ENCODE peak calls at places on chromosome 7, in five cellular contexts. One of them, this sample, is unnamed.

GRCh38 chr7:108486291-108486966 is 30.2 kb upstream of the NRCAM start:
- DNase-seq in mucosa of descending colon: no peak
- DNase-seq in SK-N-SH: no peak
- DNase-seq in foreskin fibroblast: peak; percentile 47
- DNase-seq in fibroblast of the aortic adventitia: peak; percentile 76
- DNase-seq in this sample: no peak

GRCh38 chr7:34061175-34061574 is 155.8 kb downstream of the BMPER start:
- DNase-seq in mucosa of descending colon: no peak
- DNase-seq in SK-N-SH: no peak
- DNase-seq in foreskin fibroblast: peak; percentile 85
- DNase-seq in fibroblast of the aortic adventitia: peak; percentile 97
- DNase-seq in this sample: no peak

GRCh38 chr7:154409703-154410311 is 357.6 kb downstream of the DPP6 start:
- DNase-seq in mucosa of descending colon: no peak
- DNase-seq in SK-N-SH: no peak
- DNase-seq in foreskin fibroblast: peak; percentile 7
- DNase-seq in fibroblast of the aortic adventitia: peak; percentile 1
- DNase-seq in this sample: no peak

GRCh38 chr7:155562106-155562505 is 15.7 kb upstream of the CNPY1 start:
- DNase-seq in mucosa of descending colon: no peak
- DNase-seq in SK-N-SH: no peak
- DNase-seq in foreskin fibroblast: no peak
- DNase-seq in fibroblast of the aortic adventitia: no peak
- DNase-seq in this sample: no peak

GRCh38 chr7:130879191-130879590 is 145.2 kb upstream of the KLF14 start:
- DNase-seq in mucosa of descending colon: no peak
- DNase-seq in SK-N-SH: no peak
- DNase-seq in foreskin fibroblast: peak; percentile 40
- DNase-seq in fibroblast of the aortic adventitia: no peak
- DNase-seq in this sample: no peak

GRCh38 chr7:69577221-69577620 is 21.1 kb upstream of the AUTS2 start:
- DNase-seq in mucosa of descending colon: no peak
- DNase-seq in SK-N-SH: no peak
- DNase-seq in foreskin fibroblast: peak; percentile 5
- DNase-seq in fibroblast of the aortic adventitia: peak; percentile 23
- DNase-seq in this sample: no peak

GRCh38 chr7:80324032-80324431 is 187.8 kb downstream of the GNAT3 start:
- DNase-seq in mucosa of descending colon: no peak
- DNase-seq in SK-N-SH: no peak
- DNase-seq in foreskin fibroblast: peak; percentile 39
- DNase-seq in fibroblast of the aortic adventitia: peak; percentile 46
- DNase-seq in this sample: peak; percentile 46

GRCh38 chr7:111012799-111013675 is 77.9 kb upstream of the LRRN3 start:
- DNase-seq in mucosa of descending colon: no peak
- DNase-seq in SK-N-SH: no peak
- DNase-seq in foreskin fibroblast: no peak
- DNase-seq in fibroblast of the aortic adventitia: no peak
- DNase-seq in this sample: no peak

GRCh38 chr7:135929249-135929648 is 47.9 kb downstream of the MTPN start:
- DNase-seq in mucosa of descending colon: no peak
- DNase-seq in SK-N-SH: no peak
- DNase-seq in foreskin fibroblast: no peak
- DNase-seq in fibroblast of the aortic adventitia: no peak
- DNase-seq in this sample: no peak

GRCh38 chr7:116610210-116610609 is 61.8 kb upstream of the MET start:
- DNase-seq in mucosa of descending colon: no peak
- DNase-seq in SK-N-SH: no peak
- DNase-seq in foreskin fibroblast: peak; percentile 59
- DNase-seq in fibroblast of the aortic adventitia: peak; percentile 87
- DNase-seq in this sample: no peak

GRCh38 chr7:2012044-2012900 is 220.5 kb downstream of the MAD1L1 start:
- DNase-seq in mucosa of descending colon: peak; percentile 34
- DNase-seq in SK-N-SH: no peak
- DNase-seq in foreskin fibroblast: no peak
- DNase-seq in fibroblast of the aortic adventitia: no peak
- DNase-seq in this sample: no peak

GRCh38 chr7:155369-156000 is 36.9 kb upstream of the FAM20C start:
- DNase-seq in mucosa of descending colon: no peak
- DNase-seq in SK-N-SH: no peak
- DNase-seq in foreskin fibroblast: peak; percentile 35
- DNase-seq in fibroblast of the aortic adventitia: no peak
- DNase-seq in this sample: no peak

GRCh38 chr7:47428052-47428779 is 153.7 kb downstream of the TNS3 start:
- DNase-seq in mucosa of descending colon: no peak
- DNase-seq in SK-N-SH: peak; percentile 70
- DNase-seq in foreskin fibroblast: no peak
- DNase-seq in fibroblast of the aortic adventitia: no peak
- DNase-seq in this sample: no peak

GRCh38 chr7:81632418-81632817 is 137.4 kb downstream of the HGF start:
- DNase-seq in mucosa of descending colon: no peak
- DNase-seq in SK-N-SH: no peak
- DNase-seq in foreskin fibroblast: no peak
- DNase-seq in fibroblast of the aortic adventitia: no peak
- DNase-seq in this sample: no peak

GRCh38 chr7:77940647-77941046 is 142.1 kb downstream of the PHTF2 start:
- DNase-seq in mucosa of descending colon: no peak
- DNase-seq in SK-N-SH: peak; percentile 67
- DNase-seq in foreskin fibroblast: peak; percentile 60
- DNase-seq in fibroblast of the aortic adventitia: peak; percentile 63
- DNase-seq in this sample: peak; percentile 7

GRCh38 chr7:45068236-45069023 is 20.3 kb downstream of the NACAD start:
- DNase-seq in mucosa of descending colon: peak; percentile 57
- DNase-seq in SK-N-SH: no peak
- DNase-seq in foreskin fibroblast: no peak
- DNase-seq in fibroblast of the aortic adventitia: no peak
- DNase-seq in this sample: no peak

GRCh38 chr7:112495820-112496462 is 15.2 kb downstream of the LSMEM1 start:
- DNase-seq in mucosa of descending colon: no peak
- DNase-seq in SK-N-SH: peak; percentile 57
- DNase-seq in foreskin fibroblast: peak; percentile 82
- DNase-seq in fibroblast of the aortic adventitia: peak; percentile 80
- DNase-seq in this sample: peak; percentile 63

GRCh38 chr7:22346383-22347107 is 10.4 kb downstream of the RAPGEF5 start:
- DNase-seq in mucosa of descending colon: no peak
- DNase-seq in SK-N-SH: no peak
- DNase-seq in foreskin fibroblast: no peak
- DNase-seq in fibroblast of the aortic adventitia: no peak
- DNase-seq in this sample: peak; percentile 51

GRCh38 chr7:21568762-21569161 is 25.9 kb downstream of the DNAH11 start:
- DNase-seq in mucosa of descending colon: no peak
- DNase-seq in SK-N-SH: peak; percentile 5
- DNase-seq in foreskin fibroblast: no peak
- DNase-seq in fibroblast of the aortic adventitia: no peak
- DNase-seq in this sample: peak; percentile 24

GRCh38 chr7:41996381-41997035 is 240.5 kb downstream of the GLI3 start:
- DNase-seq in mucosa of descending colon: no peak
- DNase-seq in SK-N-SH: no peak
- DNase-seq in foreskin fibroblast: peak; percentile 84
- DNase-seq in fibroblast of the aortic adventitia: peak; percentile 79
- DNase-seq in this sample: no peak

GRCh38 chr7:108291791-108292440 is 161.8 kb upstream of the LAMB4 start:
- DNase-seq in mucosa of descending colon: no peak
- DNase-seq in SK-N-SH: no peak
- DNase-seq in foreskin fibroblast: peak; percentile 31
- DNase-seq in fibroblast of the aortic adventitia: peak; percentile 75
- DNase-seq in this sample: no peak

GRCh38 chr7:158904599-158904998 is 48.2 kb downstream of the DYNC2I1 start:
- DNase-seq in mucosa of descending colon: no peak
- DNase-seq in SK-N-SH: peak; percentile 56
- DNase-seq in foreskin fibroblast: no peak
- DNase-seq in fibroblast of the aortic adventitia: no peak
- DNase-seq in this sample: no peak

GRCh38 chr7:159213253-159213652 is 68.6 kb upstream of the VIPR2 start:
- DNase-seq in mucosa of descending colon: no peak
- DNase-seq in SK-N-SH: no peak
- DNase-seq in foreskin fibroblast: no peak
- DNase-seq in fibroblast of the aortic adventitia: no peak
- DNase-seq in this sample: no peak

GRCh38 chr7:85634951-85635350 is 448.1 kb upstream of the SEMA3D start:
- DNase-seq in mucosa of descending colon: no peak
- DNase-seq in SK-N-SH: no peak
- DNase-seq in foreskin fibroblast: no peak
- DNase-seq in fibroblast of the aortic adventitia: no peak
- DNase-seq in this sample: no peak

GRCh38 chr7:29071203-29071804 is 75.0 kb downstream of the CPVL start:
- DNase-seq in mucosa of descending colon: no peak
- DNase-seq in SK-N-SH: no peak
- DNase-seq in foreskin fibroblast: peak; percentile 5
- DNase-seq in fibroblast of the aortic adventitia: no peak
- DNase-seq in this sample: no peak

GRCh38 chr7:66276363-66276762 is 71.2 kb downstream of the TPST1 start:
- DNase-seq in mucosa of descending colon: no peak
- DNase-seq in SK-N-SH: no peak
- DNase-seq in foreskin fibroblast: no peak
- DNase-seq in fibroblast of the aortic adventitia: no peak
- DNase-seq in this sample: no peak

GRCh38 chr7:67573639-67574038 is 577.0 kb downstream of the TYW1 start:
- DNase-seq in mucosa of descending colon: no peak
- DNase-seq in SK-N-SH: no peak
- DNase-seq in foreskin fibroblast: no peak
- DNase-seq in fibroblast of the aortic adventitia: no peak
- DNase-seq in this sample: no peak

GRCh38 chr7:4681218-4681851 is 760 bp upstream of the FOXK1 start:
- DNase-seq in mucosa of descending colon: no peak
- DNase-seq in SK-N-SH: no peak
- DNase-seq in foreskin fibroblast: no peak
- DNase-seq in fibroblast of the aortic adventitia: no peak
- DNase-seq in this sample: no peak

GRCh38 chr7:64849250-64849923 is 53.7 kb upstream of the ZNF273 start:
- DNase-seq in mucosa of descending colon: no peak
- DNase-seq in SK-N-SH: peak; percentile 26
- DNase-seq in foreskin fibroblast: peak; percentile 4
- DNase-seq in fibroblast of the aortic adventitia: peak; percentile 25
- DNase-seq in this sample: no peak

GRCh38 chr7:7526006-7526405 is 9.7 kb downstream of the COL28A1 start:
- DNase-seq in mucosa of descending colon: no peak
- DNase-seq in SK-N-SH: no peak
- DNase-seq in foreskin fibroblast: no peak
- DNase-seq in fibroblast of the aortic adventitia: no peak
- DNase-seq in this sample: no peak

GRCh38 chr7:31043035-31043434 is 9.1 kb upstream of the ADCYAP1R1 start:
- DNase-seq in mucosa of descending colon: no peak
- DNase-seq in SK-N-SH: peak; percentile 85
- DNase-seq in foreskin fibroblast: no peak
- DNase-seq in fibroblast of the aortic adventitia: no peak
- DNase-seq in this sample: no peak

GRCh38 chr7:96236198-96237039 is 85.5 kb downstream of the SLC25A13 start:
- DNase-seq in mucosa of descending colon: no peak
- DNase-seq in SK-N-SH: peak; percentile 42
- DNase-seq in foreskin fibroblast: peak; percentile 84
- DNase-seq in fibroblast of the aortic adventitia: peak; percentile 88
- DNase-seq in this sample: peak; percentile 27

GRCh38 chr7:129574487-129574886 is 37.0 kb upstream of the NRF1 start:
- DNase-seq in mucosa of descending colon: no peak
- DNase-seq in SK-N-SH: no peak
- DNase-seq in foreskin fibroblast: peak; percentile 92
- DNase-seq in fibroblast of the aortic adventitia: peak; percentile 92
- DNase-seq in this sample: no peak

GRCh38 chr7:129218514-129219036 is 6.3 kb upstream of the AHCYL2 start:
- DNase-seq in mucosa of descending colon: no peak
- DNase-seq in SK-N-SH: peak; percentile 90
- DNase-seq in foreskin fibroblast: peak; percentile 88
- DNase-seq in fibroblast of the aortic adventitia: peak; percentile 86
- DNase-seq in this sample: peak; percentile 86

DNA sequence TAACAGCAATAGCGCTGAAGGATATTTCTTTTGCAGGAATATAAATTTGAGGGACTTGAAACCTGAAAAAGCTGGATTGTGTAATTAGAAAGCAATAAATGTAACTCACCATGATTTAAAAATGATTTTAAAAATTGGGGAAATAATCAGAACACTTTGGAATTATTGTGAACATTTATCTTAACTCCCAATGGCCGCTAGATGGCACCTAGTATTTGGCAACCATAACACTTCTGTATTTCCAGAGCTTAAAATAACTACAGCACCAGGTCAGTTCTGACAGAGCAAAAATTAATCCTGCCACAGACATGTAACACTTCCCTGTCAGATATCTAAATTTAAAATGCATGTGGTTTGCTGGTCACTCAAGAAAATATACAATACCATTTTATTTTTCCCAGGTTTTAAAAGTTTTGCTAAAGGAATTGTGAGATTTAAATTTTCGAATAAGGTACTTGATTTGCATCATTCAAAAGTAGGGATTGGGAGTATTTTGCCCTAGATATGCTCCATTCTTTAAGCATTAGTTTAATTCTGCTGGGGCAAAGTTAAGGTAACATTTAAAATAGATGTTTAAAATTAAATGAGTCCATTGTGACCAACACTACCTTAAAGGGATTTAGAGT is 144.5 kb downstream of the PPP1R3A start:
- DNase-seq in mucosa of descending colon: no peak
- DNase-seq in SK-N-SH: peak; percentile 21
- DNase-seq in foreskin fibroblast: peak; percentile 74
- DNase-seq in fibroblast of the aortic adventitia: peak; percentile 63
- DNase-seq in this sample: peak; percentile 29
- TF ChIP-seq CTCF in mucosa of descending colon: no peak
- TF ChIP-seq CTCF in SK-N-SH: peak; percentile 96
- TF ChIP-seq CTCF in foreskin fibroblast: peak; percentile 75
- TF ChIP-seq CTCF in fibroblast of the aortic adventitia: peak; percentile 77
- TF ChIP-seq CTCF in this sample: no peak

GRCh38 chr7:15199482-15199881 is 296.9 kb upstream of the DGKB start:
- DNase-seq in mucosa of descending colon: no peak
- DNase-seq in SK-N-SH: peak; percentile 11
- DNase-seq in foreskin fibroblast: peak; percentile 38
- DNase-seq in fibroblast of the aortic adventitia: peak; percentile 50
- DNase-seq in this sample: no peak
- TF ChIP-seq CTCF in mucosa of descending colon: no peak
- TF ChIP-seq CTCF in SK-N-SH: peak; percentile 79
- TF ChIP-seq CTCF in foreskin fibroblast: peak; percentile 25
- TF ChIP-seq CTCF in fibroblast of the aortic adventitia: peak; percentile 39
- TF ChIP-seq CTCF in this sample: peak; percentile 41

GRCh38 chr7:87219545-87220025 is at the start of gene TMEM243:
- DNase-seq in mucosa of descending colon: peak; percentile 93
- DNase-seq in SK-N-SH: peak; percentile 88
- DNase-seq in foreskin fibroblast: peak; percentile 80
- DNase-seq in fibroblast of the aortic adventitia: peak; percentile 64
- DNase-seq in this sample: peak; percentile 64
- TF ChIP-seq CTCF in mucosa of descending colon: no peak
- TF ChIP-seq CTCF in SK-N-SH: peak; percentile 40
- TF ChIP-seq CTCF in foreskin fibroblast: no peak
- TF ChIP-seq CTCF in fibroblast of the aortic adventitia: peak; percentile 2
- TF ChIP-seq CTCF in this sample: no peak

GRCh38 chr7:114409750-114410149 is 4.9 kb upstream of the FOXP2 start:
- DNase-seq in mucosa of descending colon: no peak
- DNase-seq in SK-N-SH: no peak
- DNase-seq in foreskin fibroblast: peak; percentile 81
- DNase-seq in fibroblast of the aortic adventitia: peak; percentile 51
- DNase-seq in this sample: no peak

GRCh38 chr7:114402866-114403635 is 11.6 kb upstream of the FOXP2 start:
- DNase-seq in mucosa of descending colon: no peak
- DNase-seq in SK-N-SH: no peak
- DNase-seq in foreskin fibroblast: no peak
- DNase-seq in fibroblast of the aortic adventitia: no peak
- DNase-seq in this sample: no peak

DNA sequence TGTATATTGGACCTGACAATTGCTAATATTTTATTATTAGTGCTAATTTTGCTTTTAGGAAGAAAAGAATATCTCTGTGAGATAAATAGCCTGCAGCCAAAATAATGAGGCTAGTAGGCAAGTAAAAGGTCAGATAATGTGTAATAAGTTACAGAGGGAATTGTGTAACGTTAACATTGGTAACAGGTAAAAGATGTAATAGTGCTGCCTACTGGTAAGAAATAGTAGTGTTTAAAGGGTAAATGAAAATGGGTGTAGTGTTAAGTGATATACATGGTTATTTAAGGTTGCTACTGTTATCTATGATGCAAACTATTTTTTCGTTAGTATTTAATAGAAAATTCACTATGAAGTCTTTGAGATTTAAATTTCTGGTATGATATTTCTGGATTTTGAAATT is 9.2 kb upstream of the FOXP2 start:
- DNase-seq in mucosa of descending colon: no peak
- DNase-seq in SK-N-SH: no peak
- DNase-seq in foreskin fibroblast: peak; percentile 13
- DNase-seq in fibroblast of the aortic adventitia: peak; percentile 49
- DNase-seq in this sample: no peak
- TF ChIP-seq CTCF in mucosa of descending colon: no peak
- TF ChIP-seq CTCF in SK-N-SH: peak; percentile 61
- TF ChIP-seq CTCF in foreskin fibroblast: no peak
- TF ChIP-seq CTCF in fibroblast of the aortic adventitia: peak; percentile 58
- TF ChIP-seq CTCF in this sample: peak; percentile 55